ENCODE peak calls at places on chromosomes 1 and 21, in six cellular contexts. Q, Z, F, E, H and T are unnamed samples.
A peak's percentile ranks its signal among the peaks of the same experiment; 100 is the strongest.

GRCh38 chr1:35367914-35368313 is 99.4 kb downstream of the ZMYM4 start:
- DNase-seq in Q (no peak), Z (no peak), F (no peak), E (no peak), H (no peak), T (no peak)

GRCh38 chr1:237736372-237737029 is 154.2 kb downstream of the ZP4 start:
- DNase-seq in Q (no peak), Z (no peak), F (peak; percentile 74), E (no peak), H (no peak), T (no peak)

GRCh38 chr1:84774674-84775548 is 84.7 kb upstream of the SSX2IP start:
- DNase-seq in Q (no peak), Z (no peak), F (no peak), E (no peak), H (no peak), T (no peak)

GRCh38 chr1:79899914-79900313 is 893.4 kb upstream of the ADGRL4 start:
- DNase-seq in Q (no peak), Z (no peak), F (no peak), E (no peak), H (no peak), T (no peak)

GRCh38 chr1:31324093-31324492 is 27.3 kb downstream of the ZCCHC17 start:
- DNase-seq in Q (no peak), Z (no peak), F (no peak), E (no peak), H (no peak), T (no peak)

GRCh38 chr1:209513226-209513625 is 70.3 kb upstream of the CAMK1G start:
- DNase-seq in Q (no peak), Z (no peak), F (peak; percentile 25), E (no peak), H (no peak), T (no peak)

GRCh38 chr1:231550448-231550781 is 21.9 kb downstream of the TSNAX start:
- DNase-seq in Q (no peak), Z (no peak), F (peak; percentile 56), E (no peak), H (no peak), T (no peak)

GRCh38 chr1:215001419-215002021 is 81.0 kb upstream of the KCNK2 start:
- DNase-seq in Q (no peak), Z (no peak), F (no peak), E (no peak), H (no peak), T (no peak)

GRCh38 chr1:168637350-168637991 is 61.1 kb downstream of the XCL1 start:
- DNase-seq in Q (no peak), Z (no peak), F (peak; percentile 60), E (no peak), H (no peak), T (no peak)

GRCh38 chr1:38546630-38547029 is 312.9 kb downstream of the RRAGC start:
- DNase-seq in Q (no peak), Z (no peak), F (no peak), E (no peak), H (no peak), T (no peak)

GRCh38 chr1:35718492-35719336 is at the start of gene C1orf216:
- DNase-seq in Q (peak; percentile 53), Z (no peak), F (peak; percentile 83), E (peak; percentile 71), H (peak; percentile 73), T (peak; percentile 50)

GRCh38 chr1:225881081-225882007 is 836 bp downstream of the TMEM63A start:
- DNase-seq in Q (peak; percentile 75), Z (no peak), F (peak; percentile 88), E (peak; percentile 68), H (peak; percentile 56), T (peak; percentile 69)

GRCh38 chr1:4396571-4396970 is 257.8 kb upstream of the AJAP1 start:
- DNase-seq in Q (no peak), Z (no peak), F (no peak), E (no peak), H (no peak), T (no peak)

GRCh38 chr1:161981126-161981525 is 42.5 kb downstream of the OLFML2B start:
- DNase-seq in Q (no peak), Z (no peak), F (no peak), E (no peak), H (no peak), T (no peak)

GRCh38 chr21:17513214-17514123 is 626 bp downstream of the CXADR start:
- DNase-seq in Q (peak; percentile 44), Z (no peak), F (peak; percentile 19), E (peak; percentile 22), H (peak; percentile 10), T (no peak)

GRCh38 chr1:69567847-69568434 is at the start of gene LRRC7:
- DNase-seq in Q (no peak), Z (no peak), F (no peak), E (peak; percentile 14), H (no peak), T (peak; percentile 60)

GRCh38 chr1:199671684-199672083 is 355.8 kb upstream of the NR5A2 start:
- DNase-seq in Q (no peak), Z (no peak), F (no peak), E (no peak), H (no peak), T (no peak)

GRCh38 chr1:43382027-43382771 is 7.4 kb downstream of the MED8 start:
- DNase-seq in Q (no peak), Z (no peak), F (no peak), E (no peak), H (no peak), T (no peak)
- H3K27ac ChIP-seq in Q (peak overlapping the region; percentile 14), Z (no peak overlapping the region), F (no peak overlapping the region), E (peak overlapping the region; percentile 19), H (no peak overlapping the region), T (no peak overlapping the region)

GRCh38 chr21:38474124-38474523 is 24.2 kb downstream of the ERG start:
- DNase-seq in Q (no peak), Z (no peak), F (no peak), E (no peak), H (no peak), T (no peak)
- H3K27ac ChIP-seq in Q (no peak overlapping the region), Z (no peak overlapping the region), F (no peak overlapping the region), E (no peak overlapping the region), H (no peak overlapping the region), T (no peak overlapping the region)

DNA sequence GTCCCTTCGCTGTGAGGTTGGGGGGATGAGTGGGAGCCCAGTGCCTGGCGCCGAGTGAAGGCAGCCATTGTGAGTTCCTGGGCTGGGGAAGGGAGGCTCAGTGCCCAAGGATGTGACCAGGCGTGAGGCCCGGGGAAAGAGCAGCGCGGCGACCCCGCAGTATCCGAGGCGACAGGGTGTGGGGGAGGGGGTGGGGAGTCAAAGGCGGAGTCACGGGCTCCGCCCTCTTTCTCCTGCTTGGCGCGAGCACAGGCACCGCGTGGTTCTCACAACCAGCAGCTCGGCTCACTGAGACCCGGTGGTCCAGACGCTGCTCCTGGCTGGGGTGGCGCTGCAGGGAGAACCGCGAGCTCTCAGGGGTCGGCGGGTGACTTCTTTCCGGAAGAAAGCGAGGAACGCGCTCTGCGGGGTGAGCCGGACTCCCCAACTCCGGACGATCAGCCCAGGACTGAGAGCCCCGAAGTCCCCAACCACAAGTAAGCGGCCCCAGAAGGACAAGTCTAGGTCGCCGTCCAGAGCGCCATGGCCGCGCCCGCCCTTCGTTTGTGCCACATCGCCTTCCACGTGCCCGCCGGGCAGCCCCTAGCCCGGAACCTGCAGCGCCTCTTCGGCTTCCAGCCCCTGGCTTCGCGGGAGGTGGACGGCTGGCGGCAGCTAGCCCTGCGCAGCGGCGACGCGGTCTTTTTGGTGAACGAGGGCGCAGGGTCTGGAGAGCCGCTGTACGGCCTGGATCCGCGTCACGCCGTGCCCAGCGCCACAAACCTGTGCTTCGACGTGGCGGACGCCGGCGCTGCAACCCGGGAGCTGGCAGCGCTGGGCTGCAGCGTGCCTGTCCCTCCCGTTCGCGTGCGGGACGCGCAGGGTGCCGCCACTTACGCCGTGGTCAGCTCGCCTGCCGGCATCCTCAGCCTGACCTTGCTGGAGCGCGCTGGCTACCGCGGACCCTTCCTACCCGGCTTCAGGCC is at the start of gene HPDL:
- DNase-seq in Q (peak; percentile 80), Z (no peak), F (peak; percentile 73), E (peak; percentile 63), H (peak; percentile 75), T (peak; percentile 77)
- H3K27ac ChIP-seq in Q (peak within 1 kb of the TSS; percentile 2), Z (peak within 1 kb of the TSS; percentile 28), F (no peak within 1 kb of the TSS), E (no peak within 1 kb of the TSS), H (no peak within 1 kb of the TSS), T (no peak within 1 kb of the TSS)

GRCh38 chr1:150696995-150697927 is at the start of gene GOLPH3L:
- DNase-seq in Q (peak; percentile 96), Z (peak; percentile 73), F (peak; percentile 98), E (peak; percentile 80), H (peak; percentile 89), T (peak; percentile 96)
- H3K27ac ChIP-seq in Q (peak within 1 kb of the TSS; percentile 85), Z (peak within 1 kb of the TSS; percentile 66), F (peak within 1 kb of the TSS; percentile 79), E (no peak within 1 kb of the TSS), H (peak within 1 kb of the TSS; percentile 43), T (peak within 1 kb of the TSS; percentile 76)

DNA sequence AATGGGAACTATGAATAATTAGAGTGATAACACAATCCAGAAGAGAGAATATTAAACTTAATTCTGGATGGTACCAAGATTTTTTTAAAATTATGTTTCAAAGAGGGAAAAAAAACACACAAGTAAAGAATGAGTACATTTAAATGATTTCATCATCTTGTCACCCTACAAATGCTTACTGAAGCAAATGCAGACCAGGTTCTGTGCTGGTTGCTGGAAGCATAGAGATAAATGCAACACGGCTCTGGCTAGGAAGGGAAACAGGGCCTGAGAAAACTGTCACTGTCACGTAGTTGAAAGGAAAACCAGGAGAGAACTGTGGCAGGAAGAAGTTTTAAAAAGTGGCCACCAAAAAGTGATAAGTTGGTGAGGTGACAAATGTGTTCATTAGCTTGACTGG is 336.9 kb upstream of the NFIA start:
- DNase-seq in Q (no peak), Z (no peak), F (no peak), E (no peak), H (no peak), T (no peak)
- H3K27ac ChIP-seq in Q (no peak overlapping the region), Z (no peak overlapping the region), F (no peak overlapping the region), E (no peak overlapping the region), H (no peak overlapping the region), T (no peak overlapping the region)

GRCh38 chr1:92538413-92539061 is 51.8 kb upstream of the GFI1 start:
- DNase-seq in Q (no peak), Z (no peak), F (peak; percentile 56), E (no peak), H (no peak), T (no peak)

GRCh38 chr1:92538048-92538412 is 51.3 kb upstream of the GFI1 start:
- DNase-seq in Q (no peak), Z (no peak), F (peak; percentile 76), E (no peak), H (no peak), T (no peak)

GRCh38 chr1:92543131-92544055 is 56.7 kb upstream of the GFI1 start:
- DNase-seq in Q (no peak), Z (no peak), F (no peak), E (no peak), H (no peak), T (no peak)

GRCh38 chr1:92536593-92537332 is 50.0 kb upstream of the GFI1 start:
- DNase-seq in Q (no peak), Z (no peak), F (peak; percentile 75), E (no peak), H (no peak), T (no peak)

DNA sequence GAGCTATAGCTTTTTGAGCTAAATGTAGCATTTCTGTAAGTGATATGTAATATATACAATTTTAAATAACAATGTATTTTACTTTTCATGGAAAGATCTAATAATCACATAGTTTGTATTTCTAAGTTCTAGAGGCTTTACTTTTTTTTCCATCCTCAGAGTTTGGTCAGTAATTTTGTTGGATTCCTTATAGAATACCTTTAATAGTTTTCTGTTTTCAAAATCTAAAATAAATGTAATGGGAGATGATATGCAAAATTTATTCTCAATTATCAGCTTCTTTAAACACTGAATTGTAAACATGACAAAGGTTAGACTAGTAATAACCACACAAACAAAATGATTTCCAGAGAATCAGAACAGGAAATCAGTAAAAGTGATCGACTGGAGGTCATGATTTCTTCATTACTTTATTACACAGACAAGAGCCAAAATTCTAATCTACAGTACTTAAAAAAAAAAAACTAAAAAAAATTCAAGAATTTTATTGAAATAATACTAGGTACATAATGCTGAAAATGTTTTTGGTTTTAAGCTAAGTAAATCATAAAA is 50.7 kb upstream of the GFI1 start:
- DNase-seq in Q (no peak), Z (no peak), F (peak; percentile 25), E (no peak), H (no peak), T (no peak)
- H3K27ac ChIP-seq in Q (no peak overlapping the region), Z (no peak overlapping the region), F (peak overlapping the region; percentile 83), E (no peak overlapping the region), H (no peak overlapping the region), T (no peak overlapping the region)